ENCODE peak calls at places on chromosomes 2 and 18, in eight cellular contexts. E, F, M, Q, I, W, D and L are unnamed samples.

GRCh38 chr2:137689549-137689948 is 274.7 kb upstream of the HNMT start:
- DNase-seq in W (no peak), D (peak; percentile 4), F (no peak), Q (no peak), E (no peak), I (no peak), M (no peak), L (no peak)

GRCh38 chr18:3554091-3554601 is 104.2 kb downstream of the TGIF1 start:
- DNase-seq in E (no peak), Q (no peak), D (peak; percentile 13), I (no peak), F (no peak), M (no peak), W (no peak), L (no peak)

GRCh38 chr2:148739454-148740105 is 95.0 kb downstream of the EPC2 start:
- DNase-seq in I (no peak), D (no peak), E (no peak), M (no peak), Q (no peak), F (no peak), W (no peak), L (no peak)

GRCh38 chr2:160309585-160309984 is 109.5 kb upstream of the ITGB6 start:
- DNase-seq in D (no peak), E (no peak), M (peak; percentile 56), W (peak; percentile 54), Q (no peak), F (no peak), I (no peak), L (no peak)

GRCh38 chr2:160583162-160583522 is 89.5 kb upstream of the RBMS1 start:
- DNase-seq in W (peak; percentile 69), D (peak; percentile 79), F (no peak), Q (no peak), M (peak; percentile 41), E (no peak), I (no peak), L (no peak)

GRCh38 chr2:216379955-216380354 is 7.7 kb upstream of the MARCHF4 start:
- DNase-seq in F (no peak), Q (no peak), M (no peak), E (no peak), I (no peak), D (peak; percentile 14), W (no peak), L (no peak)

GRCh38 chr2:172097557-172098131 is 5.1 kb downstream of the DLX2 start:
- DNase-seq in W (no peak), F (no peak), M (no peak), I (no peak), E (no peak), D (no peak), Q (no peak), L (no peak)

GRCh38 chr2:237073552-237073951 is 12.1 kb upstream of the COPS8 start:
- DNase-seq in M (peak; percentile 93), D (peak; percentile 91), E (peak; percentile 82), I (no peak), Q (no peak), F (no peak), W (peak; percentile 78), L (no peak)

GRCh38 chr2:37361416-37361815 is 17.0 kb downstream of the QPCT start:
- DNase-seq in F (no peak), I (no peak), E (no peak), W (no peak), M (no peak), Q (no peak), D (no peak), L (no peak)

GRCh38 chr18:54134053-54134452 is 90.4 kb downstream of the MBD2 start:
- DNase-seq in E (no peak), I (no peak), Q (no peak), M (no peak), W (peak; percentile 56), D (no peak), F (no peak), L (no peak)

GRCh38 chr2:14720319-14720718 is 87.8 kb downstream of the LRATD1 start:
- DNase-seq in W (no peak), D (no peak), F (no peak), E (no peak), M (peak; percentile 4), I (no peak), Q (no peak), L (no peak)

GRCh38 chr2:222942977-222943376 is 82.1 kb downstream of the ACSL3 start:
- DNase-seq in D (no peak), F (no peak), M (no peak), E (no peak), I (no peak), W (no peak), Q (no peak), L (no peak)

GRCh38 chr18:73047688-73048087 is 179.9 kb upstream of the NETO1 start:
- DNase-seq in M (no peak), D (no peak), W (no peak), Q (no peak), E (no peak), F (no peak), I (no peak), L (no peak)

GRCh38 chr2:189580267-189580661 is 322 bp downstream of the SLC40A1 start:
- DNase-seq in F (no peak), W (no peak), D (no peak), Q (no peak), I (peak; percentile 48), E (no peak), M (no peak), L (peak; percentile 47)

GRCh38 chr2:237471457-237472186 is 15.4 kb upstream of the MLPH start:
- DNase-seq in E (no peak), M (peak; percentile 68), F (no peak), Q (no peak), W (peak; percentile 66), D (peak; percentile 73), I (no peak), L (peak; percentile 48)

GRCh38 chr2:24791452-24791851 is 1.7 kb downstream of the PTRHD1 start:
- DNase-seq in W (no peak), M (no peak), E (no peak), F (no peak), Q (no peak), D (no peak), I (no peak), L (no peak)
- H3K4me3 ChIP-seq in W (no peak overlapping the region), M (no peak overlapping the region), E (no peak overlapping the region), F (no peak overlapping the region), Q (no peak overlapping the region), D (no peak overlapping the region), I (no peak overlapping the region), L (no peak overlapping the region)

GRCh38 chr2:232014681-232015080 is 53.2 kb downstream of the DIS3L2 start:
- DNase-seq in F (no peak), E (no peak), M (no peak), W (no peak), Q (no peak), I (no peak), D (no peak), L (no peak)

GRCh38 chr2:232018191-232018590 is 56.7 kb downstream of the DIS3L2 start:
- DNase-seq in I (no peak), W (peak; percentile 5), D (no peak), F (no peak), E (peak; percentile 18), Q (no peak), M (peak; percentile 55), L (no peak)

GRCh38 chr2:232009639-232010274 is 48.2 kb downstream of the DIS3L2 start:
- DNase-seq in M (no peak), I (no peak), E (no peak), D (no peak), F (no peak), Q (no peak), W (no peak), L (no peak)

GRCh38 chr2:232008907-232009638 is 47.6 kb downstream of the DIS3L2 start:
- DNase-seq in F (no peak), M (no peak), D (no peak), I (no peak), Q (no peak), W (no peak), E (no peak), L (no peak)

DNA sequence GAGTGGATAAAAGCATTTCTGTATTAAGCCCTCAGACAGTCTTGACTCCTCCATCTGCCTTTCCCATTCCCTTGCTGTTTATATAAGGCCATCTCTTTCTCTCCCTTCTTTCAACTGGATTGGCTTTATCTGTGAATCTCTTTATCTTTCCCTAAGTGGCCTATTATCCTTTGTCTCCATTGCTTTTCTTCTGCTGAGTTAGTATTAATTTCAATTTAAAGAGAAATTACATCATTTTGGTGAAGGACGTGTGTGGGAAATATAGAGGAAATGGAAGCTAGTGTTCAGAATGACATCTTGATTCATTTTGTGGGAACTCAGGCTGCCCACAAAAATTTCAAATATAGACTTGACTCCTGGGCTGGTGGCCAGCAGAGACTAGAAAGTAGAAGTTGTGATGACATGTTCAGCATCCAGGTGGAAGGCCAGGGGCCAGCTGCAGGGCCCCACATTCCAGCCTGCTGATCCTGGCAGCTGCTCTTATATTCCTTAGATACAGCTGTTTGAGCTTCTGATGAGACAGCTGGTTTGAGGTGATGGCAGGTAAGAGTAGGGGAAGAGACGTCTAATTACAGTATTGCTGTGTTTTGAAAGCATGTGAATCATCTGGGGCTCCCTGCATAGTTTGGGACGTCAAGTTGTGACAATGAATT is 52.3 kb downstream of the DIS3L2 start:
- DNase-seq in M (peak; percentile 97), W (peak; percentile 97), D (peak; percentile 73), F (no peak), E (peak; percentile 91), Q (peak; percentile 84), I (no peak), L (peak; percentile 37)
- H3K4me3 ChIP-seq in M (no peak overlapping the region), W (no peak overlapping the region), D (no peak overlapping the region), F (no peak overlapping the region), E (no peak overlapping the region), Q (no peak overlapping the region), I (no peak overlapping the region), L (no peak overlapping the region)

DNA sequence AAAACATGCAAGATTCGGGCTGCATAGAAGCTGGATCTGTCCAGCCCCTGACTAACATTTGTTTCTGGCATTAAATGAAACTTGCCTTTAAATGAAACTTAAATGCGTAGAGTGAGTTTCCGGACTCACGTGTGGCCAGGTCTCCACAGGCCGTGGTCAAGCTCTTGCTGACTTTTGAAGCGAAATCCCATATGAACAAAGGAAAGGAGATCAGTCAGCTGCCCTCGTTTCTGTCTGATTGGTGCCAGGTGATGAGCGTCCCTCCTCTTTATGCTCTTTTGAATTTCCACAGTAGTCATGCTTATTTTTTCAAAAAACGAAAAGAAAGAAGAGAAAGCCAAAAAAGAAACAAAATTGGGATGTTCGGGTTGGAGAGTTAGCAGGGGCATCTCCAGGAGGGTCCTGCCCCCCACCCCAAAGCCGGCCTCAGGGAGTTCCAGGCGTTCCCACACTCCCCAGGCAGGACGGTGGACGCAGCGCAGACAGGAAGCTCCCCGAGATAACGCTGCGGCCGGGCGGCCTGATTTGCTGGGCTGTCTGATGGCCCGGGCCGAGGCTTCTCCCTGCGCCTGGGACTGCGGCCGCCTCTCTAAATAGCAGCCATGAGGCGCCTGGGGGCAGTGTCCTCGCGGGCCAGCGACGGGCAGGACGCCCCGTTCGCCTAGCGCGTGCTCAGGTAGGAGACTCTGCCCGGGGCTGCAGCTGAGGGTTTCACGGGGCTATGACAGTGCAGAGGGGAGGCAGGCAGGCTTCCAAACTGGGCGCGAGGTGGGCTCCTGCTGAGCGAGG is at the start of gene COLEC11:
- DNase-seq in M (no peak), E (no peak), Q (no peak), D (peak; percentile 63), W (peak; percentile 22), I (no peak), F (no peak), L (no peak)
- H3K4me3 ChIP-seq in M (no peak within 1 kb of the TSS), E (peak within 1 kb of the TSS; percentile 31), Q (no peak within 1 kb of the TSS), D (peak within 1 kb of the TSS; percentile 30), W (peak within 1 kb of the TSS; percentile 33), I (no peak within 1 kb of the TSS), F (no peak within 1 kb of the TSS), L (no peak within 1 kb of the TSS)

DNA sequence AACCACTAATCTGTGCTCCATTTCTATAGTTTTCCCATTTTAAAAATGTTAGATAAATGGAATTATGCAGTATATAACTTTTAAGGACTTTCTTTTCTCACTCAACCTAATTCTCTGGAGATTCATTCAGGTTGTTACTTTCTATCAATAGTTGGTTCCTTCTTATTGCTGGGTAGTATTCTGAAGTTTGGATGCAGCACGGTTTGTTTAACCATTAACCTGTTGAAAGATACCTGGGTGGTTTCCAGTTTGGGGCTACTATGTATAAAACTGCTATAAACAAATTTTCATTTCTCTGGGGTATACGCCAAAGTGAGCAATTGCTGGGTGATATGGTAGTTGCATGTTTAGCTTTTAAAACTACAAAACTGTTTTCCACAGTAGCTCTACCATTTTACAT is 39.1 kb upstream of the MAPRE2 start:
- DNase-seq in E (no peak), M (no peak), I (no peak), W (no peak), F (no peak), D (no peak), Q (no peak), L (no peak)
- H3K4me3 ChIP-seq in E (no peak overlapping the region), M (no peak overlapping the region), I (no peak overlapping the region), W (no peak overlapping the region), F (no peak overlapping the region), D (no peak overlapping the region), Q (no peak overlapping the region), L (no peak overlapping the region)